ENCODE peak calls at places on chromosome 17, in four cellular contexts. One of them, this sample, is unnamed.

GRCh38 chr17:43442711-43443110 is 41.1 kb upstream of the DHX8 start:
- DNase-seq in endodermal cell: no peak
- DNase-seq in GM20000: no peak
- DNase-seq in AG04450: no peak
- DNase-seq in this sample: no peak

GRCh38 chr17:14340968-14341412 is 40.1 kb downstream of the HS3ST3B1 start:
- DNase-seq in AG04450: no peak
- DNase-seq in GM20000: no peak
- DNase-seq in endodermal cell: peak
- DNase-seq in this sample: no peak

GRCh38 chr17:40345161-40346034 is 19.1 kb downstream of the GJD3 start:
- DNase-seq in GM20000: no peak
- DNase-seq in AG04450: no peak
- DNase-seq in endodermal cell: peak
- DNase-seq in this sample: peak

GRCh38 chr17:18974407-18975149 is 22.6 kb downstream of the SLC5A10 start:
- DNase-seq in AG04450: no peak
- DNase-seq in GM20000: no peak
- DNase-seq in endodermal cell: no peak
- DNase-seq in this sample: no peak

GRCh38 chr17:6544011-6544370 is 12.4 kb downstream of the PITPNM3 start:
- DNase-seq in endodermal cell: no peak
- DNase-seq in AG04450: no peak
- DNase-seq in GM20000: no peak
- DNase-seq in this sample: no peak

GRCh38 chr17:81086789-81087551 is 52.0 kb downstream of the BAIAP2 start:
- DNase-seq in AG04450: no peak
- DNase-seq in GM20000: no peak
- DNase-seq in endodermal cell: no peak
- DNase-seq in this sample: no peak

GRCh38 chr17:79844869-79845600 is 5.8 kb upstream of the CBX4 start:
- DNase-seq in AG04450: no peak
- DNase-seq in endodermal cell: peak
- DNase-seq in GM20000: peak
- DNase-seq in this sample: peak

GRCh38 chr17:57349533-57350227 is 93.4 kb downstream of the MSI2 start:
- DNase-seq in GM20000: no peak
- DNase-seq in endodermal cell: no peak
- DNase-seq in AG04450: no peak
- DNase-seq in this sample: no peak

GRCh38 chr17:31308372-31308905 is 5.4 kb downstream of the EVI2B start:
- DNase-seq in endodermal cell: no peak
- DNase-seq in AG04450: no peak
- DNase-seq in GM20000: peak
- DNase-seq in this sample: peak

GRCh38 chr17:72699566-72699965 is 392.9 kb downstream of the SLC39A11 start:
- DNase-seq in AG04450: no peak
- DNase-seq in GM20000: no peak
- DNase-seq in endodermal cell: no peak
- DNase-seq in this sample: no peak

GRCh38 chr17:60364006-60364405 is 27.9 kb downstream of the USP32 start:
- DNase-seq in AG04450: no peak
- DNase-seq in GM20000: no peak
- DNase-seq in endodermal cell: no peak
- DNase-seq in this sample: no peak

GRCh38 chr17:30956764-30957374 is 14.0 kb upstream of the RNF135 start:
- DNase-seq in AG04450: no peak
- DNase-seq in GM20000: no peak
- DNase-seq in endodermal cell: peak
- DNase-seq in this sample: peak

GRCh38 chr17:56172517-56172982 is 19.3 kb downstream of the ANKFN1 start:
- DNase-seq in AG04450: no peak
- DNase-seq in endodermal cell: peak
- DNase-seq in GM20000: no peak
- DNase-seq in this sample: no peak

GRCh38 chr17:47850692-47851573 is at the start of gene SP6:
- DNase-seq in endodermal cell: peak
- DNase-seq in AG04450: no peak
- DNase-seq in GM20000: peak
- DNase-seq in this sample: peak

GRCh38 chr17:28744104-28744801 is 442 bp downstream of the TRAF4 start:
- DNase-seq in endodermal cell: peak
- DNase-seq in AG04450: no peak
- DNase-seq in GM20000: peak
- DNase-seq in this sample: peak

GRCh38 chr17:28745052-28745776 is 1.4 kb downstream of the TRAF4 start:
- DNase-seq in AG04450: no peak
- DNase-seq in endodermal cell: peak
- DNase-seq in GM20000: no peak
- DNase-seq in this sample: no peak

GRCh38 chr17:28744802-28745051 is 916 bp downstream of the TRAF4 start:
- DNase-seq in AG04450: no peak
- DNase-seq in GM20000: no peak
- DNase-seq in endodermal cell: no peak
- DNase-seq in this sample: no peak

GRCh38 chr17:28741358-28742349 is 2.2 kb upstream of the TRAF4 start:
- DNase-seq in GM20000: peak
- DNase-seq in AG04450: no peak
- DNase-seq in endodermal cell: no peak
- DNase-seq in this sample: peak

DNA sequence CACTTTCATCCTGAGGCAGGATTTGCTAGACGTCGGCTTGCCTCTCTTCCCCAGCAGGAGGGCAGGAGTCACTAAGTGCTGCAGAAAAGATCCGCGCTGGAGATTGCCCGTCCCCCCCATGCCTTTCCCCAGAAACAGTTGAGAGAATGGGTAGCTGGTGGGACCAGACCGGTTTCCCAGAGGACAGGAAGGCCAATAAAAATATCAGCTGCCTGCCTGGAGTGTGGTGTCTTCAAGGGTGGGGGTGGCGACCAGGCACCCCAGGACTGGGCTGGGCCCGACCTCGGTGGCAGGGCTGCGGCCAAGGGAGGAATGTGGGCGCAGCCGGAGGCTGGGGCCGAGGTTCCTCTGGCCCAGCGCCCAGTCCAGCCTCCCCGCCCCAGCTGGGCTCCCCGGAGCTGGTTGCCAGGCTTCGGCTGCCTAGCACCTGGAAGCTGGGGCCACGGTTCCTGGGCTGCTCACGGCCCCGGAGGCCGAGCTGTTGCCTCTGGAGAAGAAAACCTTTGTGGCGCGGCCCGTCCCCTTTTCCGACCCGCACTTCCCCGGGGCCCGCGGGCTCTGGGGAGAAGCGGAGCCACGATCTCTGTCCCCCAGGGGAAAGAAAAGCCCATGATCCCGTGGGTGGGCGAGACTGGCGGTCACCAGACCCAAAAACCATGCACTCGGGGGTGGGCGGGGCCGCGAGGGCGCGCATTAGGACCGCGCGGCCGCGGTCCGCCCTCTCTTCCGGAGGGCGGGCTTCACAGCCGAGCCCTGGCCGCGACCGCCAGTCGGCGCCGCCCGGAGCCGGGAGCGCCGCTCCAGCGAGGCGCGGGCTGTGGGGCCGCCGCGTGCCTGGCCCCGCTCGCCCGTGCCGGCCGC is at the start of gene TRAF4:
- DNase-seq in endodermal cell: peak
- DNase-seq in GM20000: peak
- DNase-seq in AG04450: no peak
- DNase-seq in this sample: peak
- TF ChIP-seq CTCF in endodermal cell: peak
- TF ChIP-seq CTCF in GM20000: peak
- TF ChIP-seq CTCF in AG04450: peak
- TF ChIP-seq CTCF in this sample: peak

DNA sequence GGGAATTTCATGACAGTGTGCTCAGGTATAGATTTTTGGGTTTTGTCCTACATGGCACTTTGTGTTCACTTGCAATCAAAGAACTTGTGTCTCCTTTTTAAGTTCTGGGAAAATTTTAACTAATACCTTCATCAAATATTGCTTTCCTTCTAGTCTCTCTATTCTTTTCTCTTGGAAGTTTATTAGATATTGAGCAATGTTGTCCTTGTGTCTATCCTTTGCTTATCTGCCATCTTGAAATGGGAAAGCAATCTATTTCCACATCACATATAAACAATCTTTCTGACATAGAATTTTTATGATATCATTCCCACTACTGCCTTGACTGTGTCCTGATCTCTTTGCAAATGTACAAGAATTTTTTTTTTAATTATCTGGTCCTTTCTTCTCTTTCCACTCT is 4.4 kb upstream of the ABCA9 start:
- DNase-seq in AG04450: no peak
- DNase-seq in GM20000: no peak
- DNase-seq in endodermal cell: no peak
- DNase-seq in this sample: no peak
- TF ChIP-seq CTCF in AG04450: no peak
- TF ChIP-seq CTCF in GM20000: no peak
- TF ChIP-seq CTCF in endodermal cell: no peak
- TF ChIP-seq CTCF in this sample: no peak

GRCh38 chr17:83078378-83079339 is 750 bp upstream of the METRNL start:
- DNase-seq in AG04450: no peak
- DNase-seq in endodermal cell: peak
- DNase-seq in GM20000: no peak
- DNase-seq in this sample: no peak

GRCh38 chr17:83074696-83075223 is 4.6 kb upstream of the METRNL start:
- DNase-seq in endodermal cell: no peak
- DNase-seq in GM20000: no peak
- DNase-seq in AG04450: no peak
- DNase-seq in this sample: no peak

GRCh38 chr17:83077411-83077810 is 2.0 kb upstream of the METRNL start:
- DNase-seq in endodermal cell: peak
- DNase-seq in AG04450: no peak
- DNase-seq in GM20000: no peak
- DNase-seq in this sample: no peak

GRCh38 chr17:83075270-83075880 is 4.0 kb upstream of the METRNL start:
- DNase-seq in GM20000: no peak
- DNase-seq in AG04450: no peak
- DNase-seq in endodermal cell: no peak
- DNase-seq in this sample: no peak

GRCh38 chr17:83076930-83077329 is 2.5 kb upstream of the METRNL start:
- DNase-seq in GM20000: peak
- DNase-seq in endodermal cell: peak
- DNase-seq in AG04450: no peak
- DNase-seq in this sample: peak
- TF ChIP-seq CTCF in GM20000: peak
- TF ChIP-seq CTCF in endodermal cell: peak
- TF ChIP-seq CTCF in AG04450: no peak
- TF ChIP-seq CTCF in this sample: peak

GRCh38 chr17:41918392-41919164 is at the start of gene ACLY:
- DNase-seq in AG04450: peak
- DNase-seq in endodermal cell: peak
- DNase-seq in GM20000: peak
- DNase-seq in this sample: peak

GRCh38 chr17:41917192-41917591 is 1.6 kb downstream of the ACLY start:
- DNase-seq in GM20000: no peak
- DNase-seq in AG04450: no peak
- DNase-seq in endodermal cell: no peak
- DNase-seq in this sample: no peak

GRCh38 chr17:41919840-41920579 is 1.3 kb upstream of the ACLY start:
- DNase-seq in GM20000: no peak
- DNase-seq in AG04450: no peak
- DNase-seq in endodermal cell: peak
- DNase-seq in this sample: no peak

GRCh38 chr17:41919165-41919817 is 540 bp upstream of the ACLY start:
- DNase-seq in GM20000: no peak
- DNase-seq in AG04450: no peak
- DNase-seq in endodermal cell: peak
- DNase-seq in this sample: no peak

DNA sequence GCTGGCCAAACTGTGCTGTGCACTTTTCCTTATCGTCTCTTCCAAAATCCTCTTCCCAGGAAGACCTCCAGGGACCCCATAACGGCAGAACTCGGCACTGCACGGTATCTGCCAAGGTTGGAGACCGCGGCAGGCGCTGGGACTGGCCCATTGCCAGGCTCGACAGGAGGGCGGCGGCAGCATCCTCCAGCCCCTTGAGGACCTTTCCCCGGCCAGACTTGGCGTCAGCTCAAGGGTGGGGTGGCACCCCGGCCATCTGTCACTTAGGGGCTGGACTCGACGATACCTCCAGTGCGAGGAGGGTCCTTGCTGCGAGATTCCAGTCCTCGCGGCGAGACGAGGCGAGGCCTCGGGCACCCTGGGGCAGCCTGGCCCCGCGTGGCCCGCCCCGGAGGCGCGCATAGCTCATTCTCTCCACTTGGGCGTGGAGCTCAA is 777 bp downstream of the ACLY start:
- DNase-seq in GM20000: peak
- DNase-seq in endodermal cell: peak
- DNase-seq in AG04450: no peak
- DNase-seq in this sample: no peak
- TF ChIP-seq CTCF in GM20000: no peak
- TF ChIP-seq CTCF in endodermal cell: peak
- TF ChIP-seq CTCF in AG04450: no peak
- TF ChIP-seq CTCF in this sample: no peak

DNA sequence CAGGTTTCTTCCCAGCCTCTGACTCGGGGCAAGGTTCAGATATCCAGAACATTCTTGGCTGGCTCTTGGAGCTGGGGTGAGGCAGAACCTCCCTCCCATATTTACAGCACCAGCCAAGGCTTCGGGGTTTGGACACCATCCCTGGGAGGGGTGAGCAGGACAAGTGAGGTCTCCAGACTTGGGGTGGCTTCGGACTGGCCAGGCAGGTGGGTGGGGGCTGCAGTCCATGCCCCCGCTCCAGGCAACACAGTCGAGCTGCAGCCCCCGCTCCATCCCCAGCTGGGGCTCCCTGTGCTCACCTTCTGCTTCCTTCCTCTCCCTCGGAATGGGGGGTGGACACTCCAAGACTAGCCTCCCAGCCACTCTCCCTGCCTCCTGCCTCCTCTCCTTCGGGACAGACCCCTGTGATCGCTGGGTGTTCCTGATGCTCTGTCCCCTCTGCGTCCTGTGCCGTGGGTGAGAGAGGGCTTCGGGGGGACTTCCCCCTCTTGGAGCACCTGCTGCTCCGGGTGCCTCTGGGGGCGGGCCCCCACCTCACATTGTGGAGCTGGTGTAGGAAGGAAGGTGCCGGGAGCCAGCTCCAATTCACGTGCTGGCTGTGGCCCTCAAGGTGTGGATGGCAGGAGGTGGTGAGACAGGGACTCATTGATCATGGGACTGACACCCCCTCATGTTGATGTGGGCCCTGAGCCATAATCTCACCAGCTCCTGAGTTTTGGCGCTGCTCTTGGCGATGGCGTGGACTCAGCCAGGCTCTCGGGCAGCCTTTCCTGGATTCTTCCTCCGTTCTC is 189.2 kb downstream of the SEC14L1 start:
- DNase-seq in GM20000: no peak
- DNase-seq in AG04450: no peak
- DNase-seq in endodermal cell: peak
- DNase-seq in this sample: peak
- TF ChIP-seq CTCF in GM20000: no peak
- TF ChIP-seq CTCF in AG04450: no peak
- TF ChIP-seq CTCF in endodermal cell: no peak
- TF ChIP-seq CTCF in this sample: no peak

This sample was measured in GM13976.